ENCODE peak calls at places on chromosomes 16 and 17, in eight cellular contexts. One of them, this sample, is unnamed.

GRCh38 chr17:20706752-20707372 is 127.3 kb downstream of the CDRT15L2 start:
- DNase-seq in sigmoid colon: no peak
- DNase-seq in A549: no peak
- DNase-seq in stomach: no peak
- DNase-seq in transverse colon: peak; percentile 22
- DNase-seq in esophagus muscularis mucosa: no peak
- DNase-seq in ovary: no peak
- DNase-seq in tibial nerve: no peak
- DNase-seq in this sample: no peak

GRCh38 chr16:4511441-4512082 is 27.0 kb downstream of the CDIP1 start:
- DNase-seq in ovary: no peak
- DNase-seq in sigmoid colon: no peak
- DNase-seq in tibial nerve: no peak
- DNase-seq in stomach: peak; percentile 73
- DNase-seq in A549: peak; percentile 71
- DNase-seq in transverse colon: peak; percentile 56
- DNase-seq in esophagus muscularis mucosa: no peak
- DNase-seq in this sample: no peak

GRCh38 chr16:53429221-53429943 is 4.9 kb upstream of the RBL2 start:
- DNase-seq in ovary: no peak
- DNase-seq in tibial nerve: no peak
- DNase-seq in sigmoid colon: no peak
- DNase-seq in esophagus muscularis mucosa: no peak
- DNase-seq in stomach: no peak
- DNase-seq in A549: no peak
- DNase-seq in transverse colon: no peak
- DNase-seq in this sample: no peak

GRCh38 chr17:80071116-80071980 is 30.0 kb upstream of the GAA start:
- DNase-seq in A549: no peak
- DNase-seq in transverse colon: peak; percentile 35
- DNase-seq in ovary: peak; percentile 75
- DNase-seq in stomach: peak; percentile 85
- DNase-seq in tibial nerve: peak; percentile 35
- DNase-seq in sigmoid colon: peak; percentile 87
- DNase-seq in esophagus muscularis mucosa: no peak
- DNase-seq in this sample: no peak

GRCh38 chr17:70187383-70187782 is 18.1 kb downstream of the KCNJ2 start:
- DNase-seq in esophagus muscularis mucosa: no peak
- DNase-seq in ovary: no peak
- DNase-seq in sigmoid colon: no peak
- DNase-seq in A549: no peak
- DNase-seq in tibial nerve: no peak
- DNase-seq in stomach: no peak
- DNase-seq in transverse colon: no peak
- DNase-seq in this sample: no peak

GRCh38 chr16:9090101-9090959 is 1.1 kb upstream of the HAPSTR1 start:
- DNase-seq in tibial nerve: no peak
- DNase-seq in stomach: peak; percentile 27
- DNase-seq in A549: no peak
- DNase-seq in transverse colon: peak; percentile 40
- DNase-seq in esophagus muscularis mucosa: no peak
- DNase-seq in ovary: peak; percentile 60
- DNase-seq in sigmoid colon: peak; percentile 77
- DNase-seq in this sample: peak; percentile 80

GRCh38 chr17:66542183-66542966 is 240.0 kb downstream of the PRKCA start:
- DNase-seq in stomach: no peak
- DNase-seq in A549: no peak
- DNase-seq in esophagus muscularis mucosa: no peak
- DNase-seq in transverse colon: no peak
- DNase-seq in tibial nerve: no peak
- DNase-seq in sigmoid colon: no peak
- DNase-seq in ovary: no peak
- DNase-seq in this sample: no peak

GRCh38 chr17:60901806-60902205 is 224.2 kb downstream of the BCAS3 start:
- DNase-seq in sigmoid colon: no peak
- DNase-seq in stomach: no peak
- DNase-seq in tibial nerve: no peak
- DNase-seq in A549: no peak
- DNase-seq in esophagus muscularis mucosa: no peak
- DNase-seq in ovary: no peak
- DNase-seq in transverse colon: no peak
- DNase-seq in this sample: no peak

GRCh38 chr17:77471984-77472836 is 331.4 kb downstream of the SEC14L1 start:
- DNase-seq in stomach: peak; percentile 56
- DNase-seq in A549: no peak
- DNase-seq in transverse colon: peak; percentile 50
- DNase-seq in ovary: peak; percentile 72
- DNase-seq in sigmoid colon: peak; percentile 87
- DNase-seq in esophagus muscularis mucosa: no peak
- DNase-seq in tibial nerve: no peak
- DNase-seq in this sample: no peak

GRCh38 chr17:79800325-79801155 is 3.7 kb upstream of the CBX8 start:
- DNase-seq in sigmoid colon: no peak
- DNase-seq in transverse colon: peak; percentile 63
- DNase-seq in A549: no peak
- DNase-seq in tibial nerve: no peak
- DNase-seq in stomach: no peak
- DNase-seq in ovary: no peak
- DNase-seq in esophagus muscularis mucosa: no peak
- DNase-seq in this sample: no peak

GRCh38 chr16:47358816-47359215 is 102.0 kb downstream of the ITFG1 start:
- DNase-seq in stomach: no peak
- DNase-seq in sigmoid colon: no peak
- DNase-seq in tibial nerve: no peak
- DNase-seq in esophagus muscularis mucosa: no peak
- DNase-seq in A549: peak; percentile 6
- DNase-seq in ovary: no peak
- DNase-seq in transverse colon: no peak
- DNase-seq in this sample: no peak

GRCh38 chr16:51896013-51896412 is 650.9 kb downstream of the TOX3 start:
- DNase-seq in sigmoid colon: no peak
- DNase-seq in tibial nerve: no peak
- DNase-seq in ovary: no peak
- DNase-seq in A549: no peak
- DNase-seq in transverse colon: no peak
- DNase-seq in stomach: no peak
- DNase-seq in esophagus muscularis mucosa: no peak
- DNase-seq in this sample: no peak

GRCh38 chr17:46772013-46772878 is 46.2 kb downstream of the WNT3 start:
- DNase-seq in ovary: no peak
- DNase-seq in transverse colon: peak; percentile 59
- DNase-seq in sigmoid colon: no peak
- DNase-seq in stomach: peak; percentile 41
- DNase-seq in tibial nerve: no peak
- DNase-seq in esophagus muscularis mucosa: no peak
- DNase-seq in A549: peak; percentile 67
- DNase-seq in this sample: no peak

DNA sequence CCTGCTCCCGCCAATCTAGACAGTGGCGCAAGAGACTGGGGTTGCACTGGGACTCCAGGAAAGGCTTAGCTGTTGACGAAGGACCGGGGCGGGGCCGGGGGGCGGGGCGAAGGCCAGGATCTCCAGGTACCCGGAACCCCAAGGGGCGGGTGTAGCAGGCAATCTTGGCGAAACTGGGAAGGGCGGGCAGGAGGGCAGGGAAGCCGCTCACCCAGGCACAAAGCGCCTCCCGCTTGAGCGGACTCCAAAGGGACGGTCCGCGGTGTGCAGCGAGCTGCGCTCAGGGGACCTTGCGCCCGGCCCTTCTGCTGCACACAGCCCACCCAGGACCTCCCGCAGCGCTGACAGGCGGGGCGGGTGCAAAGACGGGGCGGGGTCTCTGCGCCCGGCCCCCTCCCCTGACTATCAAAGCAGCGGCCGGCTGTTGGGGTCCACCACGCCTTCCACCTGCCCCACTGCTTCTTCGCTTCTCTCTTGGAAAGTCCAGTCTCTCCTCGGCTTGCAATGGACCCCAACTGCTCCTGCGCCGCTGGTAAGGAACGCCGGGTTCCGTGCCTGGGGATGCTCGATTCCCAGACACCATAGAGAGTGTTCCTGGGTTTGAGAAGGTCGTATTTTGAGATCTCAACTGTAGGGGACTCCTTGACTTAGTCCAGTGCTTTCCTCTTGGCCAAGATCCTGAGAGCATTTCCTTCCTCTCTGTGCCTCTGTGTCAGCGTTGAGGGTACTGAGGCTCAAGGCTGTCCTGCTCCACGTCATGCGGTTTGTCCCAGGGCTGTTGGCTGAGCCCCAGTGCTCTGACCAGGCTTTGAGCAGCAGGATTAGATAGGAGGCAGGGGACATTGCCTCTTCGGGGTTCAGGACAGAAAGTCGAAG is at the start of gene MT1F:
- DNase-seq in tibial nerve: peak; percentile 49
- DNase-seq in stomach: peak; percentile 98
- DNase-seq in transverse colon: peak; percentile 96
- DNase-seq in esophagus muscularis mucosa: no peak
- DNase-seq in A549: peak; percentile 78
- DNase-seq in sigmoid colon: peak; percentile 85
- DNase-seq in ovary: no peak
- DNase-seq in this sample: peak; percentile 91
- H3K4me3 ChIP-seq in tibial nerve: peak within 1 kb of the TSS; percentile 69
- H3K4me3 ChIP-seq in stomach: peak within 1 kb of the TSS; percentile 51
- H3K4me3 ChIP-seq in transverse colon: peak within 1 kb of the TSS; percentile 21
- H3K4me3 ChIP-seq in esophagus muscularis mucosa: peak within 1 kb of the TSS; percentile 54
- H3K4me3 ChIP-seq in A549: peak within 1 kb of the TSS; percentile 56
- H3K4me3 ChIP-seq in sigmoid colon: peak within 1 kb of the TSS; percentile 50
- H3K4me3 ChIP-seq in ovary: peak within 1 kb of the TSS; percentile 35
- H3K4me3 ChIP-seq in this sample: peak within 1 kb of the TSS; percentile 66

GRCh38 chr16:85901760-85902365 is 2.9 kb downstream of the IRF8 start:
- DNase-seq in tibial nerve: no peak
- DNase-seq in A549: no peak
- DNase-seq in esophagus muscularis mucosa: no peak
- DNase-seq in ovary: no peak
- DNase-seq in sigmoid colon: no peak
- DNase-seq in transverse colon: no peak
- DNase-seq in stomach: no peak
- DNase-seq in this sample: no peak
- H3K4me1 ChIP-seq in tibial nerve: peaks cover 23% of the 10 kb centered on the region
- H3K4me1 ChIP-seq in A549: no peaks in the 10 kb centered on the region
- H3K4me1 ChIP-seq in esophagus muscularis mucosa: peaks cover 16% of the 10 kb centered on the region
- H3K4me1 ChIP-seq in ovary: peaks cover 5% of the 10 kb centered on the region
- H3K4me1 ChIP-seq in sigmoid colon: peaks cover 14% of the 10 kb centered on the region
- H3K4me1 ChIP-seq in transverse colon: peaks cover 18% of the 10 kb centered on the region
- H3K4me1 ChIP-seq in stomach: peaks cover 72% of the 10 kb centered on the region
- H3K4me1 ChIP-seq in this sample: peaks cover 13% of the 10 kb centered on the region

GRCh38 chr16:89720520-89720858 is 209 bp downstream of the VPS9D1 start:
- DNase-seq in transverse colon: peak; percentile 75
- DNase-seq in A549: no peak
- DNase-seq in sigmoid colon: no peak
- DNase-seq in tibial nerve: no peak
- DNase-seq in stomach: peak; percentile 52
- DNase-seq in esophagus muscularis mucosa: peak; percentile 90
- DNase-seq in ovary: peak; percentile 56
- DNase-seq in this sample: no peak
- TF ChIP-seq EP300 in transverse colon: no peak
- TF ChIP-seq EP300 in A549: no peak
- TF ChIP-seq EP300 in sigmoid colon: no peak
- TF ChIP-seq EP300 in tibial nerve: no peak
- TF ChIP-seq EP300 in stomach: no peak
- TF ChIP-seq EP300 in esophagus muscularis mucosa: no peak
- TF ChIP-seq EP300 in ovary: no peak
- TF ChIP-seq EP300 in this sample: no peak

DNA sequence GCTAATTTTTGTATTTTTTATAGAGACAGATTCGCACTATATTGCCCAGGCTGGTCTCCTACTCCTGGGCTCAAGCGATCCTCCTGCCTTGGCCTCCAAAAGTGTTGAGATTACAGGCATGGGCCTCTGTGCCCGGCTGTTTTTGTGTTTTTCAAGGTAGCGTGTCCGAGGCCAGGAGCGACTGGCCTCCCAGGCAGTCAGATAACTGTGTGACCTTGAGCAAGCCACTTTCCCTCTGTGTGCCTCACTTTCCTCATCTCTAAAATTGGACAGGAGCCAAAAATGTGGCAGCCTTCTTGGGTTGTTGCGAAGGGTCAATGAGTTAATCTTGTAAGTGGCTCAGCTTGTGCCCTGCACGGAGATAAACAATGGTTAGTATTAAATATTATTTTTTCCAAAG is 2.4 kb downstream of the ABCC1 start:
- DNase-seq in esophagus muscularis mucosa: no peak
- DNase-seq in A549: no peak
- DNase-seq in tibial nerve: no peak
- DNase-seq in ovary: no peak
- DNase-seq in transverse colon: no peak
- DNase-seq in stomach: no peak
- DNase-seq in sigmoid colon: no peak
- DNase-seq in this sample: no peak
- H3K4me3 ChIP-seq in esophagus muscularis mucosa: peak overlapping the region; percentile 95
- H3K4me3 ChIP-seq in A549: peak overlapping the region; percentile 97
- H3K4me3 ChIP-seq in tibial nerve: no peak overlapping the region
- H3K4me3 ChIP-seq in ovary: no peak overlapping the region
- H3K4me3 ChIP-seq in transverse colon: no peak overlapping the region
- H3K4me3 ChIP-seq in stomach: peak overlapping the region; percentile 89
- H3K4me3 ChIP-seq in sigmoid colon: peak overlapping the region; percentile 97
- H3K4me3 ChIP-seq in this sample: no peak overlapping the region

DNA sequence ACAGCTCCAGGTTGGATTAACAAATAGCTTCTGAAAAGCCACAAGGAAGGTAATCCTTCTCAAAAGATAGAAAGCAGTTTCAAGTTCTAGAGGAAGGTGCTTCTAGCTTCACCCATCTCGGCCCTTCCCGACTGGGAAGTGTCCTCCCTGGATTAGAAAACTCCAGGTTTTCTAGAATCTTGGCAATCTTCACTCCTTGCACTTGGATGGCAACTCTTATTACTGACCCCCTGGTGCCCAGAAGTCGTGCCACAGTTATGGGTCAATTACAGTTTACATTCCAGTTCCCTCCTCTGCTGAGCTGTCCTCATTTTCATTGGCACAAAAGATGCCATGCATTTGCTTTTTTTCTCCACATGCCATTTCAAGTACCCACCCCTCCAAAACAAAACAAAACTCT is 65.6 kb downstream of the SMG6 start:
- DNase-seq in esophagus muscularis mucosa: no peak
- DNase-seq in A549: no peak
- DNase-seq in transverse colon: no peak
- DNase-seq in ovary: no peak
- DNase-seq in stomach: no peak
- DNase-seq in sigmoid colon: no peak
- DNase-seq in tibial nerve: no peak
- DNase-seq in this sample: no peak
- H3K4me1 ChIP-seq in esophagus muscularis mucosa: peaks cover 72% of the 10 kb centered on the region
- H3K4me1 ChIP-seq in A549: peaks cover 13% of the 10 kb centered on the region
- H3K4me1 ChIP-seq in transverse colon: peaks cover 27% of the 10 kb centered on the region
- H3K4me1 ChIP-seq in ovary: peaks cover 27% of the 10 kb centered on the region
- H3K4me1 ChIP-seq in stomach: peaks cover 34% of the 10 kb centered on the region
- H3K4me1 ChIP-seq in sigmoid colon: peaks cover 53% of the 10 kb centered on the region
- H3K4me1 ChIP-seq in tibial nerve: peaks cover 39% of the 10 kb centered on the region
- H3K4me1 ChIP-seq in this sample: peaks cover 42% of the 10 kb centered on the region